ENCODE peak calls at places on chromosome 3, in nine cellular contexts. K is dorsolateral prefrontal cortex; J is sigmoid colon; V is upper lobe of left lung; H is HepG2; Q is esophagus squamous epithelium; I is endothelial cell of umbilical vein; D is CD8-positive, alpha-beta memory T cell; Y is lower leg skin. M is an unnamed sample.

GRCh38 chr3:49019941-49020334 is 1.6 kb upstream of the DALRD3 start:
- DNase-seq in V (no peak), H (no peak), D (no peak), I (no peak), Q (no peak), Y (no peak), K (no peak), J (no peak), M (no peak)

GRCh38 chr3:11643212-11644087 is at the start of gene VGLL4:
- DNase-seq in Y (peak), K (peak), I (peak), J (peak), V (peak), Q (peak), H (peak), D (peak), M (no peak)

GRCh38 chr3:66110840-66111239 is 72.1 kb upstream of the MAGI1 start:
- DNase-seq in I (peak), Q (no peak), D (no peak), V (no peak), K (no peak), J (no peak), Y (no peak), H (peak), M (no peak)

GRCh38 chr3:132343018-132343612 is 25.9 kb downstream of the ACP3 start:
- DNase-seq in I (peak), V (peak), J (no peak), K (no peak), D (peak), Y (peak), H (peak), Q (no peak), M (no peak)

GRCh38 chr3:135862361-135862760 is 103.2 kb upstream of the PPP2R3A start:
- DNase-seq in Q (no peak), H (no peak), Y (no peak), D (no peak), V (no peak), K (no peak), J (no peak), I (no peak), M (no peak)

GRCh38 chr3:31853580-31853979 is 127.5 kb downstream of the OSBPL10 start:
- DNase-seq in D (no peak), I (no peak), Q (no peak), V (no peak), K (no peak), H (no peak), J (no peak), Y (no peak), M (no peak)

GRCh38 chr3:111926266-111926676 is 52.6 kb upstream of the ABHD10 start:
- DNase-seq in Y (no peak), K (no peak), V (no peak), D (no peak), J (no peak), I (peak), Q (no peak), H (no peak), M (no peak)

GRCh38 chr3:2158828-2159227 is 60.2 kb downstream of the CNTN4 start:
- DNase-seq in H (no peak), V (no peak), K (no peak), Y (no peak), D (no peak), J (no peak), Q (no peak), I (no peak), M (no peak)

GRCh38 chr3:72976182-72976825 is 20.3 kb upstream of the PPP4R2 start:
- DNase-seq in J (no peak), Y (no peak), K (no peak), D (no peak), H (no peak), I (no peak), V (no peak), Q (no peak), M (no peak)

GRCh38 chr3:183460059-183461052 is 31.9 kb upstream of the MCF2L2 start:
- DNase-seq in I (peak), H (no peak), Q (no peak), Y (no peak), D (no peak), J (no peak), V (no peak), K (no peak), M (no peak)

GRCh38 chr3:13884851-13885703 is 5.2 kb upstream of the WNT7A start:
- DNase-seq in D (peak), V (peak), J (peak), K (no peak), Y (no peak), I (no peak), Q (no peak), H (peak), M (no peak)

GRCh38 chr3:9767418-9767817 is 2.3 kb downstream of the CAMK1 start:
- DNase-seq in Q (no peak), Y (no peak), J (no peak), H (no peak), I (no peak), D (no peak), K (no peak), V (peak), M (no peak)

GRCh38 chr3:72960812-72961518 is 35.6 kb upstream of the PPP4R2 start:
- DNase-seq in H (peak), J (no peak), K (no peak), V (peak), Q (no peak), I (no peak), Y (peak), D (no peak), M (no peak)

GRCh38 chr3:159174715-159175390 is 373.0 kb downstream of the MFSD1 start:
- DNase-seq in J (no peak), V (no peak), Q (no peak), D (no peak), H (no peak), I (no peak), K (no peak), Y (no peak), M (no peak)

GRCh38 chr3:80190051-80190450 is 422.3 kb upstream of the ROBO1 start:
- DNase-seq in V (no peak), J (no peak), D (no peak), Y (no peak), Q (no peak), H (no peak), I (peak), K (no peak), M (no peak)

GRCh38 chr3:113695426-113695817 is 1.0 kb downstream of the USF3 start:
- DNase-seq in J (no peak), I (no peak), V (no peak), D (no peak), H (peak), Q (no peak), K (no peak), Y (no peak), M (no peak)

GRCh38 chr3:194893121-194893979 is 207.7 kb downstream of the FAM43A start:
- DNase-seq in J (no peak), K (no peak), I (no peak), H (no peak), Y (no peak), V (no peak), D (no peak), Q (no peak), M (no peak)

GRCh38 chr3:64082917-64083587 is 59.8 kb upstream of the PSMD6 start:
- DNase-seq in I (no peak), Y (no peak), H (no peak), J (no peak), Q (no peak), D (no peak), K (no peak), V (no peak), M (no peak)

GRCh38 chr3:12980596-12981290 is 92.5 kb downstream of the IQSEC1 start:
- DNase-seq in I (no peak), V (no peak), Y (no peak), D (no peak), H (no peak), Q (no peak), K (no peak), J (no peak), M (no peak)

GRCh38 chr3:32934150-32934742 is 17.2 kb upstream of the CCR4 start:
- DNase-seq in I (peak), Q (no peak), D (no peak), J (no peak), Y (no peak), K (no peak), H (no peak), V (no peak), M (no peak)

DNA sequence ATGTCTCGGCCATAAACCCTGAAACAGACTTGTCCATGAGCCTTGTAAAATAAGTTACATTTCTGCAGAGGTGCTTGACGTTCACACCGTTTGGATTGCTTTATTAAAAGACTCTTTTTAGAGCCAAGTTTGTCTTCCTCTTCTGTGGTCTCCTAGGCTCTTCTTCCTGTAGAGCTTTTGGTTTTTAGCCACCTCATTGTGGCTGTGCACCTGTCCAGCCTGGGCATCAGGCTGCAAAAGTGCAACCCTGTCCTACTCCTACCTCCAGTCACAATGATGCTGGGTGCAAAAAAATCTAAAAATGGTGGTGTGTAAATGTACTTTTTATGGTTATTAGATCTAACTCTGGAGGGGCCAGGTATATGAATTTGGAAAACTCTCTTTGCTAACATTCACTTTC is 2.8 kb upstream of the RIOX2 start:
- DNase-seq in Q (no peak), H (no peak), V (no peak), J (no peak), I (no peak), K (no peak), D (no peak), Y (no peak), M (no peak)
- H3K4me3 ChIP-seq in Q (no peak), H (no peak), V (no peak), J (no peak), I (no peak), K (no peak), D (no peak), Y (no peak), M (no peak)

GRCh38 chr3:127337911-127338531 is 50.2 kb upstream of the PRR20G start:
- DNase-seq in J (no peak), V (no peak), K (no peak), I (no peak), Q (no peak), D (no peak), Y (no peak), H (no peak), M (no peak)

GRCh38 chr3:127339016-127339415 is 51.2 kb upstream of the PRR20G start:
- DNase-seq in J (no peak), Y (no peak), D (no peak), K (no peak), V (no peak), I (no peak), H (no peak), Q (no peak), M (no peak)

GRCh38 chr3:127339943-127340861 is 52.4 kb upstream of the PRR20G start:
- DNase-seq in D (no peak), Y (no peak), V (no peak), J (no peak), H (no peak), I (no peak), K (no peak), Q (no peak), M (no peak)

GRCh38 chr3:127337001-127337400 is 49.2 kb upstream of the PRR20G start:
- DNase-seq in Q (no peak), Y (no peak), J (no peak), V (no peak), D (no peak), H (no peak), I (no peak), K (no peak), M (no peak)

DNA sequence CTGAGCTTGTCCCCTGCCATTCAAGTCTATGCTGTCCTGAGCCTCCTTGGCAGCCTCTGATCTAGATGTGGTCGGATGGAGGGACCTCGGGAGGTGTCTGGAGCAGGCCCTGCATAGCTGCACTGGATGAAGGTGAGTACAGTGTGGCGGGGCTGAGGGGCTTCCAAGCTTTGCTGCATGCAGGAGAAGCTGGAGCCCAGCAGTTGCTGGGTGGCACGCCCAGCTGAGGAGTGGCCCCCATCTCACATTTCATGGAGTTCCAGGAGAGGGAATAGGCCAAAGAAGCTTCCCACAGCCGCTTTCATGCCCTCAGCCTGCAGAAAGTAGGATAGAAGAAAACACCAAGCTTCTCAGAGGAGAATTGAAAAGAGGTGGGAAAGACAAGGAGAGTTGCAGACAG is 48.2 kb upstream of the PRR20G start:
- DNase-seq in J (no peak), V (no peak), D (no peak), K (no peak), H (no peak), I (no peak), Y (no peak), Q (no peak), M (no peak)
- H3K4me3 ChIP-seq in J (no peak), V (no peak), D (no peak), K (no peak), H (no peak), I (no peak), Y (no peak), Q (no peak), M (no peak)

GRCh38 chr3:156819842-156820686 is 6.1 kb upstream of the LEKR1 start:
- DNase-seq in I (peak), V (no peak), Y (no peak), H (no peak), K (no peak), Q (no peak), J (no peak), D (no peak), M (no peak)

GRCh38 chr3:156818890-156819289 is 7.3 kb upstream of the LEKR1 start:
- DNase-seq in H (no peak), Q (no peak), K (no peak), D (no peak), I (peak), V (no peak), Y (no peak), J (no peak), M (no peak)

GRCh38 chr3:156816794-156817741 is 9.1 kb upstream of the LEKR1 start:
- DNase-seq in K (peak), Q (peak), V (peak), H (no peak), J (peak), I (peak), Y (peak), D (peak), M (peak)

GRCh38 chr3:156816091-156816793 is 9.9 kb upstream of the LEKR1 start:
- DNase-seq in Q (no peak), K (peak), V (no peak), D (peak), H (no peak), I (peak), J (peak), Y (no peak), M (no peak)

DNA sequence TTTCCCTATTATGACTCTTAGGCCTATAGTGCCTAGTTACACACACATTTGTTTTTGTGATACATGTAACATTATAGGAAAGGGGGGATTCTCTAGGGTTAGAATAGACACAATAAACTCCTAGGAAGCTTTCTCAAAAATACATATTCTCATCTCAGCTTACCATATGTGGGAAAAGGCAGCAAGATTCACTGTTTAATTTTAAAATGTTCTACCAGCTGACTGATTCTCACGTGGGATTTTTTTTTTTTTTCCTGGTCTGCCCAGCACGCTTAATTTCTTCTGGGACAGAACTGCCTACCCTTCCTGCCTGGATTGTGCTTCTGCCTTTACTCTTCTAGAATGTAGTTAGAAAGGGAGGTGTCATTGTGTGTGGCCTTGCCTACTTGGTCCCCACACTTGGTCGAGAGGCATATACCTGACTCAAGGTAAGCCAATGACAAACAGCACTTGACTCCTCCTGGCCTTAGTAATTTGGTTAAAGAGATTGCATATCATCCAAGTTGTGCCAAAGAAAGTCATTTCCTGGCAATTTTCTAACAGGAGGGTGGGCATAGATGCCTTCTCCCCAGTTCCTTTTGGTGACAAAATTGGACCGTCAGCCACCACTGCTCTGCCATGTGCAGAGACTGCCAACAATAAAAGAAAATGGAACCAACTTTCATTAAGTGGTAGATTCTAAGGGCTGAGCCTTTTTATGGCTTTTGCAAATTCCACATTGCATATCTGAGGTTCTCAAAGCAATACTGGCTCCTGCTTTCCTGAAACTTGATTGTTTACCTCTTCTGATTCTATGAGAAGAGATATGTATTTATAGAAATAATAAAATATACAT is 8.0 kb upstream of the LEKR1 start:
- DNase-seq in Y (no peak), K (no peak), H (no peak), Q (no peak), D (no peak), V (no peak), I (peak), J (no peak), M (no peak)
- H3K4me3 ChIP-seq in Y (no peak), K (peak), H (no peak), Q (peak), D (peak), V (peak), I (no peak), J (no peak), M (peak)

DNA sequence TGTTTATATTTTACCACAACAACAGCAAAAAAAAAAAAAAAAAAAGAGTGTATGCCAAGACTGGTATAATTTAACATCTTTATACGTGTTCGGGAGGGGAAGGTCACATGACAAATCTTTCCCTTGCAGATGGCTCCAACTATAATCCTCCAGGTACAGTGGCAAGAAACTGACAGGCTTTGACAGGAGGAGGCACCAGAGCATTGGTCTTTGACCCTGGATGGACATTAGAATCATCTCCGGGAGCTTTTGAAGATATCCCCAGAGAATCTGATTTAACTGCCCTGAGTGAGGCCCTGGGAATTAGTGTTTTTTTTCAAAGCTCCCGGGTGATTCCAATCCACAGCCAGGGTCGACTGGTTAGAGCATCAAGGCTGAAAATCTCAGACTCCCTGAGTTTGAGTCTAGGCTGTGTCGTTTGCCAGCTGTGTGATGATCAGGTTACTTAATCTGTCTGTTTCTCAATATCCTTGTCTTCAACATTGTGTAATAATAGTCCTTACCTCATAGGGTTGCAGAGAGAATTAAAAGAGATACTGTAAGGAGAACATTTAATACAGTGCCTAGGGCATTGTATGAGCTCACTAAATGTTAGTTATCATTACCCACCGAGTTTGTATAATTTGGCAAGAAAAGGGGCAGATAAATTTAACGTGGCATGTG is 8.9 kb upstream of the SEMA5B start:
- DNase-seq in H (peak), V (no peak), K (no peak), J (no peak), Q (no peak), Y (no peak), D (no peak), I (no peak), M (no peak)
- H3K4me3 ChIP-seq in H (no peak), V (no peak), K (no peak), J (no peak), Q (no peak), Y (no peak), D (no peak), I (no peak), M (no peak)

GRCh38 chr3:116444099-116444700 is 1.1 kb downstream of the LSAMP start:
- DNase-seq in K (no peak), J (no peak), Y (no peak), V (no peak), D (no peak), Q (no peak), I (no peak), H (no peak), M (no peak)

GRCh38 chr3:116442331-116443021 is 2.8 kb downstream of the LSAMP start:
- DNase-seq in I (no peak), J (no peak), V (no peak), Q (no peak), H (no peak), K (no peak), D (no peak), Y (no peak), M (no peak)

GRCh38 chr3:116441652-116442051 is 3.6 kb downstream of the LSAMP start:
- DNase-seq in J (no peak), I (no peak), K (no peak), V (no peak), Y (no peak), H (no peak), Q (no peak), D (no peak), M (no peak)

GRCh38 chr3:116444819-116445290 is 432 bp downstream of the LSAMP start:
- DNase-seq in Q (no peak), V (no peak), H (no peak), J (peak), K (peak), Y (no peak), I (no peak), D (no peak), M (no peak)

GRCh38 chr3:116443096-116443793 is 2.0 kb downstream of the LSAMP start:
- DNase-seq in H (no peak), K (no peak), I (no peak), J (no peak), Y (no peak), D (no peak), Q (no peak), V (no peak), M (no peak)
- H3K4me3 ChIP-seq in H (no peak), K (peak), I (no peak), J (peak), Y (no peak), D (no peak), Q (peak), V (no peak), M (no peak)

GRCh38 chr3:43998841-43999805 is 242.6 kb upstream of the TOPAZ1 start:
- DNase-seq in H (no peak), Y (no peak), I (peak), V (no peak), J (no peak), K (peak), Q (no peak), D (no peak), M (no peak)
- H3K4me3 ChIP-seq in H (no peak), Y (peak), I (no peak), V (peak), J (peak), K (peak), Q (peak), D (no peak), M (peak)

GRCh38 chr3:156005698-156006097 is 114.7 kb upstream of the KCNAB1 start:
- DNase-seq in V (no peak), D (no peak), H (peak), I (no peak), J (no peak), Y (no peak), K (no peak), Q (no peak), M (no peak)
- H3K4me3 ChIP-seq in V (no peak), D (no peak), H (no peak), I (no peak), J (no peak), Y (no peak), K (no peak), Q (no peak), M (no peak)

DNA sequence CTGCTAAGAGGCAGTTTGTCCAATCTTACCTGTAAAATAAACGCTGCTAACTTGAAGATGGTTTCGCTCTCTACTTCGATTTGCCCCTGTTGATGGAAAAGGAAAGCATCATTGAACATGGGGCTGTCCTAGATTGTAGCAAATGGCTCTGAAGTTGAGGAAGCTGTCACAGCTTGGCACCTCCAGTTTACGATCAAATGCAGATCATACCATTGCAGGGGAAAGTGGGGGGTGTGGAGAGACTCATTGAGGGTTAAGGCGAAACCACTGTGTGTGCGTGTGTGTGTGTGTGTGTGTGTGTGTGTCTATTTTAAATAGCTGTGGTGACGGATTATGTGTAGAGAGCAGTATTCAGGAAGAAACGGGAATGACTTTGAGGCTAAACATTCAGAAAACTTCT is 127.6 kb upstream of the LMOD3 start:
- DNase-seq in K (peak), V (no peak), Q (no peak), I (no peak), Y (no peak), J (no peak), H (no peak), D (no peak), M (no peak)
- H3K4me3 ChIP-seq in K (peak), V (peak), Q (peak), I (no peak), Y (no peak), J (peak), H (no peak), D (no peak), M (no peak)